ENCODE peak calls at places on chromosomes 1 and 21, in eight cellular contexts. One of them, this sample, is unnamed.
A peak's percentile ranks its signal among the peaks of the same experiment; 100 is the strongest.

GRCh38 chr1:230087034-230087721 is 20.1 kb downstream of the GALNT2 start:
- DNase-seq in stimulated activated CD4-positive, alpha-beta T cell treated with anti-CD3 and anti-CD28 coated beads, Interleukin-4, amount 100 ng/mL, for 48 hours: no peak
- DNase-seq in fibroblast of lung: no peak
- DNase-seq in MCF 10A: peak; percentile 91
- DNase-seq in activated T-cell treated with anti-CD3 and anti-CD28 coated beads, Interleukin-2, amount 50 U/mL, for 48 hours: no peak
- DNase-seq in nucleus accumbens: no peak
- DNase-seq in left colon: no peak
- DNase-seq in CD8-positive, alpha-beta memory T cell: no peak
- DNase-seq in this sample: no peak

GRCh38 chr1:202319381-202320080 is 22.2 kb downstream of the UBE2T start:
- DNase-seq in left colon: no peak
- DNase-seq in MCF 10A: no peak
- DNase-seq in activated T-cell treated with anti-CD3 and anti-CD28 coated beads, Interleukin-2, amount 50 U/mL, for 48 hours: peak; percentile 10
- DNase-seq in CD8-positive, alpha-beta memory T cell: no peak
- DNase-seq in fibroblast of lung: no peak
- DNase-seq in nucleus accumbens: no peak
- DNase-seq in stimulated activated CD4-positive, alpha-beta T cell treated with anti-CD3 and anti-CD28 coated beads, Interleukin-4, amount 100 ng/mL, for 48 hours: no peak
- DNase-seq in this sample: no peak

GRCh38 chr1:117367769-117368059 is 465 bp downstream of the MAN1A2 start:
- DNase-seq in fibroblast of lung: no peak
- DNase-seq in CD8-positive, alpha-beta memory T cell: no peak
- DNase-seq in stimulated activated CD4-positive, alpha-beta T cell treated with anti-CD3 and anti-CD28 coated beads, Interleukin-4, amount 100 ng/mL, for 48 hours: no peak
- DNase-seq in activated T-cell treated with anti-CD3 and anti-CD28 coated beads, Interleukin-2, amount 50 U/mL, for 48 hours: no peak
- DNase-seq in nucleus accumbens: no peak
- DNase-seq in left colon: no peak
- DNase-seq in MCF 10A: no peak
- DNase-seq in this sample: no peak

GRCh38 chr1:223832637-223832943 is 13.2 kb downstream of the TP53BP2 start:
- DNase-seq in MCF 10A: no peak
- DNase-seq in fibroblast of lung: no peak
- DNase-seq in nucleus accumbens: no peak
- DNase-seq in CD8-positive, alpha-beta memory T cell: no peak
- DNase-seq in activated T-cell treated with anti-CD3 and anti-CD28 coated beads, Interleukin-2, amount 50 U/mL, for 48 hours: peak; percentile 54
- DNase-seq in stimulated activated CD4-positive, alpha-beta T cell treated with anti-CD3 and anti-CD28 coated beads, Interleukin-4, amount 100 ng/mL, for 48 hours: no peak
- DNase-seq in left colon: peak; percentile 16
- DNase-seq in this sample: no peak

GRCh38 chr1:1040004-1040991 is 20.4 kb downstream of the AGRN start:
- DNase-seq in activated T-cell treated with anti-CD3 and anti-CD28 coated beads, Interleukin-2, amount 50 U/mL, for 48 hours: peak; percentile 86
- DNase-seq in fibroblast of lung: peak; percentile 78
- DNase-seq in stimulated activated CD4-positive, alpha-beta T cell treated with anti-CD3 and anti-CD28 coated beads, Interleukin-4, amount 100 ng/mL, for 48 hours: peak; percentile 73
- DNase-seq in nucleus accumbens: peak; percentile 64
- DNase-seq in MCF 10A: peak; percentile 52
- DNase-seq in CD8-positive, alpha-beta memory T cell: peak; percentile 79
- DNase-seq in left colon: peak; percentile 81
- DNase-seq in this sample: peak; percentile 73

GRCh38 chr21:45622416-45623097 is 21.0 kb upstream of the PCBP3 start:
- DNase-seq in nucleus accumbens: no peak
- DNase-seq in activated T-cell treated with anti-CD3 and anti-CD28 coated beads, Interleukin-2, amount 50 U/mL, for 48 hours: no peak
- DNase-seq in fibroblast of lung: no peak
- DNase-seq in left colon: no peak
- DNase-seq in MCF 10A: no peak
- DNase-seq in stimulated activated CD4-positive, alpha-beta T cell treated with anti-CD3 and anti-CD28 coated beads, Interleukin-4, amount 100 ng/mL, for 48 hours: no peak
- DNase-seq in CD8-positive, alpha-beta memory T cell: no peak
- DNase-seq in this sample: no peak

GRCh38 chr1:239947789-239948188 is 143.9 kb upstream of the FMN2 start:
- DNase-seq in activated T-cell treated with anti-CD3 and anti-CD28 coated beads, Interleukin-2, amount 50 U/mL, for 48 hours: no peak
- DNase-seq in fibroblast of lung: no peak
- DNase-seq in left colon: no peak
- DNase-seq in nucleus accumbens: no peak
- DNase-seq in MCF 10A: peak; percentile 22
- DNase-seq in CD8-positive, alpha-beta memory T cell: no peak
- DNase-seq in stimulated activated CD4-positive, alpha-beta T cell treated with anti-CD3 and anti-CD28 coated beads, Interleukin-4, amount 100 ng/mL, for 48 hours: no peak
- DNase-seq in this sample: no peak

GRCh38 chr21:42219606-42220137 is 732 bp downstream of the ABCG1 start:
- DNase-seq in left colon: peak; percentile 59
- DNase-seq in MCF 10A: no peak
- DNase-seq in CD8-positive, alpha-beta memory T cell: peak; percentile 16
- DNase-seq in stimulated activated CD4-positive, alpha-beta T cell treated with anti-CD3 and anti-CD28 coated beads, Interleukin-4, amount 100 ng/mL, for 48 hours: no peak
- DNase-seq in activated T-cell treated with anti-CD3 and anti-CD28 coated beads, Interleukin-2, amount 50 U/mL, for 48 hours: peak; percentile 66
- DNase-seq in fibroblast of lung: no peak
- DNase-seq in nucleus accumbens: peak; percentile 66
- DNase-seq in this sample: no peak

GRCh38 chr1:245217853-245218608 is 63.2 kb downstream of the KIF26B start:
- DNase-seq in stimulated activated CD4-positive, alpha-beta T cell treated with anti-CD3 and anti-CD28 coated beads, Interleukin-4, amount 100 ng/mL, for 48 hours: no peak
- DNase-seq in fibroblast of lung: no peak
- DNase-seq in CD8-positive, alpha-beta memory T cell: no peak
- DNase-seq in activated T-cell treated with anti-CD3 and anti-CD28 coated beads, Interleukin-2, amount 50 U/mL, for 48 hours: no peak
- DNase-seq in left colon: no peak
- DNase-seq in MCF 10A: no peak
- DNase-seq in nucleus accumbens: no peak
- DNase-seq in this sample: no peak

GRCh38 chr1:9349331-9349851 is 56.7 kb downstream of the SPSB1 start:
- DNase-seq in left colon: no peak
- DNase-seq in CD8-positive, alpha-beta memory T cell: no peak
- DNase-seq in stimulated activated CD4-positive, alpha-beta T cell treated with anti-CD3 and anti-CD28 coated beads, Interleukin-4, amount 100 ng/mL, for 48 hours: no peak
- DNase-seq in nucleus accumbens: no peak
- DNase-seq in activated T-cell treated with anti-CD3 and anti-CD28 coated beads, Interleukin-2, amount 50 U/mL, for 48 hours: no peak
- DNase-seq in fibroblast of lung: peak; percentile 47
- DNase-seq in MCF 10A: no peak
- DNase-seq in this sample: no peak

GRCh38 chr1:248886237-248886895 is 19.7 kb upstream of the PGBD2 start:
- DNase-seq in activated T-cell treated with anti-CD3 and anti-CD28 coated beads, Interleukin-2, amount 50 U/mL, for 48 hours: no peak
- DNase-seq in fibroblast of lung: peak; percentile 40
- DNase-seq in MCF 10A: no peak
- DNase-seq in CD8-positive, alpha-beta memory T cell: no peak
- DNase-seq in nucleus accumbens: no peak
- DNase-seq in stimulated activated CD4-positive, alpha-beta T cell treated with anti-CD3 and anti-CD28 coated beads, Interleukin-4, amount 100 ng/mL, for 48 hours: no peak
- DNase-seq in left colon: no peak
- DNase-seq in this sample: no peak

GRCh38 chr1:29640428-29640785 is 404.1 kb downstream of the PTPRU start:
- DNase-seq in left colon: no peak
- DNase-seq in stimulated activated CD4-positive, alpha-beta T cell treated with anti-CD3 and anti-CD28 coated beads, Interleukin-4, amount 100 ng/mL, for 48 hours: no peak
- DNase-seq in activated T-cell treated with anti-CD3 and anti-CD28 coated beads, Interleukin-2, amount 50 U/mL, for 48 hours: no peak
- DNase-seq in CD8-positive, alpha-beta memory T cell: no peak
- DNase-seq in fibroblast of lung: no peak
- DNase-seq in nucleus accumbens: no peak
- DNase-seq in MCF 10A: no peak
- DNase-seq in this sample: no peak

GRCh38 chr1:26112407-26112775 is 767 bp downstream of the PDIK1L start:
- DNase-seq in MCF 10A: no peak
- DNase-seq in stimulated activated CD4-positive, alpha-beta T cell treated with anti-CD3 and anti-CD28 coated beads, Interleukin-4, amount 100 ng/mL, for 48 hours: no peak
- DNase-seq in CD8-positive, alpha-beta memory T cell: no peak
- DNase-seq in nucleus accumbens: no peak
- DNase-seq in left colon: no peak
- DNase-seq in activated T-cell treated with anti-CD3 and anti-CD28 coated beads, Interleukin-2, amount 50 U/mL, for 48 hours: no peak
- DNase-seq in fibroblast of lung: no peak
- DNase-seq in this sample: no peak

GRCh38 chr1:243488459-243489163 is 232.8 kb downstream of the SDCCAG8 start:
- DNase-seq in fibroblast of lung: no peak
- DNase-seq in left colon: no peak
- DNase-seq in MCF 10A: no peak
- DNase-seq in nucleus accumbens: no peak
- DNase-seq in CD8-positive, alpha-beta memory T cell: no peak
- DNase-seq in stimulated activated CD4-positive, alpha-beta T cell treated with anti-CD3 and anti-CD28 coated beads, Interleukin-4, amount 100 ng/mL, for 48 hours: no peak
- DNase-seq in activated T-cell treated with anti-CD3 and anti-CD28 coated beads, Interleukin-2, amount 50 U/mL, for 48 hours: no peak
- DNase-seq in this sample: no peak

GRCh38 chr1:105087496-105087895 is 1337.8 kb downstream of the AMY1C start:
- DNase-seq in CD8-positive, alpha-beta memory T cell: no peak
- DNase-seq in left colon: no peak
- DNase-seq in nucleus accumbens: no peak
- DNase-seq in MCF 10A: peak; percentile 63
- DNase-seq in activated T-cell treated with anti-CD3 and anti-CD28 coated beads, Interleukin-2, amount 50 U/mL, for 48 hours: no peak
- DNase-seq in fibroblast of lung: no peak
- DNase-seq in stimulated activated CD4-positive, alpha-beta T cell treated with anti-CD3 and anti-CD28 coated beads, Interleukin-4, amount 100 ng/mL, for 48 hours: no peak
- DNase-seq in this sample: no peak

GRCh38 chr1:27357281-27358037 is 9.3 kb downstream of the MAP3K6 start:
- DNase-seq in CD8-positive, alpha-beta memory T cell: peak; percentile 72
- DNase-seq in left colon: peak; percentile 80
- DNase-seq in MCF 10A: peak; percentile 50
- DNase-seq in stimulated activated CD4-positive, alpha-beta T cell treated with anti-CD3 and anti-CD28 coated beads, Interleukin-4, amount 100 ng/mL, for 48 hours: peak; percentile 77
- DNase-seq in nucleus accumbens: peak; percentile 13
- DNase-seq in fibroblast of lung: peak; percentile 48
- DNase-seq in activated T-cell treated with anti-CD3 and anti-CD28 coated beads, Interleukin-2, amount 50 U/mL, for 48 hours: peak; percentile 92
- DNase-seq in this sample: peak; percentile 75

GRCh38 chr1:41381691-41382530 is 20.7 kb downstream of the FOXO6 start:
- DNase-seq in left colon: peak; percentile 39
- DNase-seq in fibroblast of lung: peak; percentile 35
- DNase-seq in stimulated activated CD4-positive, alpha-beta T cell treated with anti-CD3 and anti-CD28 coated beads, Interleukin-4, amount 100 ng/mL, for 48 hours: no peak
- DNase-seq in CD8-positive, alpha-beta memory T cell: peak; percentile 20
- DNase-seq in MCF 10A: no peak
- DNase-seq in activated T-cell treated with anti-CD3 and anti-CD28 coated beads, Interleukin-2, amount 50 U/mL, for 48 hours: peak; percentile 58
- DNase-seq in nucleus accumbens: no peak
- DNase-seq in this sample: no peak

GRCh38 chr1:67889466-67889865 is 56.2 kb upstream of the GNG12 start:
- DNase-seq in stimulated activated CD4-positive, alpha-beta T cell treated with anti-CD3 and anti-CD28 coated beads, Interleukin-4, amount 100 ng/mL, for 48 hours: no peak
- DNase-seq in fibroblast of lung: no peak
- DNase-seq in activated T-cell treated with anti-CD3 and anti-CD28 coated beads, Interleukin-2, amount 50 U/mL, for 48 hours: no peak
- DNase-seq in CD8-positive, alpha-beta memory T cell: no peak
- DNase-seq in left colon: no peak
- DNase-seq in MCF 10A: no peak
- DNase-seq in nucleus accumbens: no peak
- DNase-seq in this sample: no peak

GRCh38 chr1:194624833-194625232 is 1438.4 kb upstream of the B3GALT2 start:
- DNase-seq in activated T-cell treated with anti-CD3 and anti-CD28 coated beads, Interleukin-2, amount 50 U/mL, for 48 hours: no peak
- DNase-seq in stimulated activated CD4-positive, alpha-beta T cell treated with anti-CD3 and anti-CD28 coated beads, Interleukin-4, amount 100 ng/mL, for 48 hours: no peak
- DNase-seq in CD8-positive, alpha-beta memory T cell: no peak
- DNase-seq in left colon: no peak
- DNase-seq in MCF 10A: no peak
- DNase-seq in nucleus accumbens: no peak
- DNase-seq in fibroblast of lung: no peak
- DNase-seq in this sample: no peak

GRCh38 chr1:94399449-94399848 is 18.7 kb upstream of the ABCD3 start:
- DNase-seq in CD8-positive, alpha-beta memory T cell: no peak
- DNase-seq in left colon: no peak
- DNase-seq in nucleus accumbens: no peak
- DNase-seq in MCF 10A: no peak
- DNase-seq in stimulated activated CD4-positive, alpha-beta T cell treated with anti-CD3 and anti-CD28 coated beads, Interleukin-4, amount 100 ng/mL, for 48 hours: no peak
- DNase-seq in activated T-cell treated with anti-CD3 and anti-CD28 coated beads, Interleukin-2, amount 50 U/mL, for 48 hours: no peak
- DNase-seq in fibroblast of lung: no peak
- DNase-seq in this sample: no peak

GRCh38 chr1:184513421-184513820 is 126.6 kb downstream of the C1orf21 start:
- DNase-seq in nucleus accumbens: no peak
- DNase-seq in stimulated activated CD4-positive, alpha-beta T cell treated with anti-CD3 and anti-CD28 coated beads, Interleukin-4, amount 100 ng/mL, for 48 hours: no peak
- DNase-seq in fibroblast of lung: no peak
- DNase-seq in left colon: no peak
- DNase-seq in CD8-positive, alpha-beta memory T cell: no peak
- DNase-seq in MCF 10A: no peak
- DNase-seq in activated T-cell treated with anti-CD3 and anti-CD28 coated beads, Interleukin-2, amount 50 U/mL, for 48 hours: no peak
- DNase-seq in this sample: no peak

GRCh38 chr1:109113787-109114568 is at the start of gene ELAPOR1:
- DNase-seq in CD8-positive, alpha-beta memory T cell: peak; percentile 82
- DNase-seq in activated T-cell treated with anti-CD3 and anti-CD28 coated beads, Interleukin-2, amount 50 U/mL, for 48 hours: peak; percentile 83
- DNase-seq in left colon: peak; percentile 82
- DNase-seq in stimulated activated CD4-positive, alpha-beta T cell treated with anti-CD3 and anti-CD28 coated beads, Interleukin-4, amount 100 ng/mL, for 48 hours: peak; percentile 50
- DNase-seq in fibroblast of lung: no peak
- DNase-seq in MCF 10A: no peak
- DNase-seq in nucleus accumbens: peak; percentile 66
- DNase-seq in this sample: peak; percentile 88

GRCh38 chr1:202210370-202210769 is 16.8 kb downstream of the LGR6 start:
- DNase-seq in fibroblast of lung: no peak
- DNase-seq in CD8-positive, alpha-beta memory T cell: no peak
- DNase-seq in nucleus accumbens: no peak
- DNase-seq in MCF 10A: peak; percentile 41
- DNase-seq in left colon: no peak
- DNase-seq in stimulated activated CD4-positive, alpha-beta T cell treated with anti-CD3 and anti-CD28 coated beads, Interleukin-4, amount 100 ng/mL, for 48 hours: no peak
- DNase-seq in activated T-cell treated with anti-CD3 and anti-CD28 coated beads, Interleukin-2, amount 50 U/mL, for 48 hours: no peak
- DNase-seq in this sample: no peak

GRCh38 chr1:231020139-231020601 is 19.9 kb downstream of the FAM89A start:
- DNase-seq in MCF 10A: peak; percentile 96
- DNase-seq in nucleus accumbens: no peak
- DNase-seq in left colon: no peak
- DNase-seq in activated T-cell treated with anti-CD3 and anti-CD28 coated beads, Interleukin-2, amount 50 U/mL, for 48 hours: no peak
- DNase-seq in fibroblast of lung: no peak
- DNase-seq in CD8-positive, alpha-beta memory T cell: no peak
- DNase-seq in stimulated activated CD4-positive, alpha-beta T cell treated with anti-CD3 and anti-CD28 coated beads, Interleukin-4, amount 100 ng/mL, for 48 hours: no peak
- DNase-seq in this sample: no peak